ENCODE peak calls at places on chromosomes 5 and 9, in eight cellular contexts. F is cardiac muscle cell, U is A549, M is bronchial epithelial cell, W is thyroid gland, E is stomach, A is endothelial cell of umbilical vein, O is nephron progenitor cell. G is an unnamed sample.

GRCh38 chr5:66864240-66864884 is 268.2 kb downstream of the MAST4 start:
- DNase-seq in O (no peak), E (no peak), A (peak), U (peak), M (peak), F (peak), W (no peak), G (no peak)

GRCh38 chr5:15510092-15510491 is 10.1 kb downstream of the FBXL7 start:
- DNase-seq in F (peak), A (no peak), E (no peak), O (no peak), M (no peak), W (no peak), U (no peak), G (no peak)

GRCh38 chr9:6584881-6585597 is 60.5 kb downstream of the GLDC start:
- DNase-seq in E (no peak), M (peak), F (peak), W (no peak), A (peak), U (peak), O (no peak), G (no peak)

GRCh38 chr9:72396247-72397091 is 31.5 kb upstream of the ZFAND5 start:
- DNase-seq in F (peak), W (no peak), U (peak), M (peak), O (no peak), E (no peak), A (peak), G (no peak)

GRCh38 chr5:6729400-6730310 is 16.4 kb downstream of the TENT4A start:
- DNase-seq in O (no peak), M (no peak), F (no peak), E (peak), A (no peak), W (no peak), U (no peak), G (no peak)

GRCh38 chr9:87004016-87004415 is 56.7 kb upstream of the GAS1 start:
- DNase-seq in W (no peak), U (no peak), E (no peak), M (peak), F (no peak), O (no peak), A (no peak), G (no peak)

GRCh38 chr5:150113047-150113744 is 26.8 kb upstream of the CSF1R start:
- DNase-seq in F (peak), M (peak), U (no peak), O (no peak), W (no peak), E (peak), A (no peak), G (no peak)

GRCh38 chr5:147939431-147940114 is 33.2 kb upstream of the C5orf46 start:
- DNase-seq in M (peak), W (no peak), O (no peak), E (no peak), A (no peak), F (no peak), U (no peak), G (no peak)

GRCh38 chr9:107169796-107170195 is 113.3 kb upstream of the RAD23B start:
- DNase-seq in A (no peak), U (no peak), O (no peak), W (no peak), E (no peak), F (no peak), M (no peak), G (no peak)

GRCh38 chr5:80217667-80218066 is 38.2 kb downstream of the SERINC5 start:
- DNase-seq in A (no peak), M (no peak), E (no peak), F (no peak), O (no peak), U (no peak), W (no peak), G (no peak)

GRCh38 chr5:76133967-76134366 is 50.8 kb downstream of the SV2C start:
- DNase-seq in U (no peak), E (no peak), W (no peak), F (no peak), A (no peak), O (no peak), M (no peak), G (no peak)

GRCh38 chr5:10157085-10157669 is 92.5 kb downstream of the ATPSCKMT start:
- DNase-seq in A (no peak), O (no peak), U (no peak), W (no peak), M (no peak), E (no peak), F (no peak), G (no peak)

GRCh38 chr5:52582313-52582712 is 205.4 kb upstream of the ITGA1 start:
- DNase-seq in W (no peak), O (no peak), F (no peak), A (no peak), M (no peak), U (peak), E (no peak), G (no peak)

GRCh38 chr9:38359689-38360385 is 32.7 kb upstream of the ALDH1B1 start:
- DNase-seq in O (no peak), F (peak), M (no peak), E (no peak), W (no peak), A (no peak), U (no peak), G (no peak)

GRCh38 chr9:12739014-12739413 is 35.8 kb upstream of the LURAP1L start:
- DNase-seq in M (peak), U (no peak), W (no peak), A (no peak), F (no peak), O (no peak), E (no peak), G (no peak)

GRCh38 chr5:100623719-100624118 is 88.5 kb downstream of the FAM174A start:
- DNase-seq in M (peak), W (no peak), E (no peak), F (peak), U (peak), A (peak), O (no peak), G (no peak)

GRCh38 chr9:95188459-95188858 is 129.1 kb downstream of the FANCC start:
- DNase-seq in U (no peak), W (no peak), E (no peak), A (peak), O (no peak), M (no peak), F (peak), G (no peak)

GRCh38 chr9:36665387-36665786 is 92.7 kb downstream of the MELK start:
- DNase-seq in W (no peak), U (no peak), F (peak), A (no peak), E (no peak), M (no peak), O (no peak), G (no peak)

GRCh38 chr5:144742376-144742775 is 571.7 kb downstream of the KCTD16 start:
- DNase-seq in U (no peak), O (no peak), A (no peak), M (no peak), E (no peak), F (no peak), W (no peak), G (no peak)

GRCh38 chr5:157038568-157039187 is 20.2 kb downstream of the HAVCR1 start:
- DNase-seq in O (no peak), M (no peak), F (no peak), E (no peak), A (no peak), W (no peak), U (no peak), G (no peak)

GRCh38 chr9:113620377-113621161 is 157.0 kb downstream of the RGS3 start:
- DNase-seq in F (peak), W (peak), A (peak), E (peak), U (peak), O (peak), M (peak), G (peak)

GRCh38 chr5:60177596-60177995 is 284.1 kb upstream of the PDE4D start:
- DNase-seq in F (no peak), U (no peak), E (no peak), A (no peak), M (peak), W (no peak), O (no peak), G (no peak)

GRCh38 chr5:178331491-178331981 is 98.9 kb upstream of the PHYKPL start:
- DNase-seq in W (peak), F (peak), E (peak), U (no peak), A (no peak), M (peak), O (no peak), G (no peak)

GRCh38 chr9:83154821-83155220 is 91.9 kb upstream of the RASEF start:
- DNase-seq in E (no peak), F (no peak), A (no peak), O (no peak), M (peak), W (peak), U (no peak), G (peak)

GRCh38 chr9:38694676-38695075 is 25.3 kb downstream of the FAM240B start:
- DNase-seq in O (no peak), A (no peak), E (no peak), W (peak), F (no peak), M (no peak), U (no peak), G (no peak)

GRCh38 chr5:125245216-125245615 is 498.8 kb upstream of the ZNF608 start:
- DNase-seq in U (no peak), W (no peak), E (no peak), M (no peak), O (no peak), F (no peak), A (no peak), G (no peak)

GRCh38 chr9:131554865-131555351 is 9.6 kb downstream of the PRRT1B start:
- DNase-seq in F (no peak), W (no peak), A (no peak), O (peak), U (no peak), E (no peak), M (no peak), G (no peak)

GRCh38 chr9:131562032-131562959 is 17.0 kb downstream of the PRRT1B start:
- DNase-seq in F (peak), O (no peak), U (no peak), A (no peak), W (no peak), E (no peak), M (peak), G (peak)

GRCh38 chr9:131555841-131556673 is 10.7 kb downstream of the PRRT1B start:
- DNase-seq in U (no peak), E (no peak), W (no peak), F (no peak), O (no peak), A (no peak), M (no peak), G (no peak)

GRCh38 chr9:131557855-131558548 is 12.7 kb downstream of the PRRT1B start:
- DNase-seq in F (no peak), E (no peak), A (no peak), W (no peak), M (no peak), U (no peak), O (no peak), G (no peak)

DNA sequence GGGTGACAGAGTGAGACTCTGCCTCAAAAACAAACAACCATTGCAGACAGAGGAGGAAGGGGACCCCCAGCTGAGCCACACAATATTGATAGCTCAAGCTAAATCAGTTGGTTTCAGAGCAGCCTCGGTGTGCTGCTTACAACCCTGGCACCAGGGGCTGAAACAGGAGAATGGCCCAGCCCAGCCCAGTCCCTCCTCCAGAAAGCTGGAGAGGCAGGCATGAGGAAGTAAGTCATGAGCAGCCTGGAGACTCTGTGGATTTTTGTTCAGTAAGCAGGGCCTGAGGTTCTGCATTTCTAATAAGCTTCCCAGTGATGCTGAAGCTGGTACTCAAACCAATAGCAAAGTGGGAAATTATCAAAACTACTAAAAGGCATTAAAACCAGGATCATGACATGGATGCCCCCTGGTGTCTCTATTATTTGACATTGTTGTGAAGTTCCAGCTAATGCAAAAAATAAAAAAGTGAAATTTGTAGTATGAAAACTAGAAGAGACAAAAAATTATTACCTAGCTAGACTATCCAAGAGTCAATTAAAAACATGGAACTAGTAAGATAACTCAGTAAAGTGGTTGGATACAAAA is 14.2 kb downstream of the PRRT1B start:
- DNase-seq in W (no peak), E (no peak), U (no peak), O (no peak), F (no peak), M (no peak), A (no peak), G (no peak)
- TF ChIP-seq CTCF in W (no peak), E (no peak), U (no peak), O (no peak), F (no peak), M (no peak), A (no peak), G (no peak)

GRCh38 chr9:135649508-135649907 is 10.2 kb upstream of the GLT6D1 start:
- DNase-seq in E (no peak), A (no peak), F (no peak), W (no peak), U (no peak), O (no peak), M (no peak), G (no peak)

GRCh38 chr9:135650408-135650807 is 11.1 kb upstream of the GLT6D1 start:
- DNase-seq in W (no peak), F (no peak), M (no peak), U (no peak), E (no peak), O (no peak), A (no peak), G (no peak)

GRCh38 chr9:135644631-135645218 is 5.4 kb upstream of the GLT6D1 start:
- DNase-seq in U (no peak), O (no peak), E (no peak), A (no peak), F (no peak), M (no peak), W (no peak), G (no peak)

GRCh38 chr9:135648494-135649410 is 9.4 kb upstream of the GLT6D1 start:
- DNase-seq in O (no peak), F (no peak), A (no peak), E (no peak), W (no peak), M (no peak), U (no peak), G (no peak)

DNA sequence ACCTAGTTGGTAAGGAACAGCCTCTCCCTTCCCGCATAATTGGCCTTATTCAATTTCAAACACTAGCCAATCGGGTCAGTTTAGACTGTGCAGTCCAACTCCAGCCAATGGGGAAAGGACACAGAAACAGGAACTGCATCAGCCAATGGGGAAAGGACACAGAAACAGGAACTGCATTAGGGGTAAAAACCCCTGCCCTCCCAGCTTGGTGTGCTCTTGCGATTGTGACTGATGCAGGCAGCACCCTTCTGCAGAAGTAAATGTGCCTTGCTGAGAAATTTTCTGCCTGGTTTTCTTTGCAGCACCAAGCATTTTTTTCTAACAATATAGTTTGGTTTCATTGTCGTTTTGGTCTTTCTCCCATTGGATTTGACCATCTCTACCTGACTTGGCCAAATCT is 8.6 kb upstream of the GLT6D1 start:
- DNase-seq in E (no peak), A (no peak), F (no peak), M (no peak), W (no peak), O (no peak), U (no peak), G (no peak)
- TF ChIP-seq CTCF in E (no peak), A (no peak), F (no peak), M (no peak), W (no peak), O (no peak), U (no peak), G (no peak)

GRCh38 chr9:93861736-93862358 is 93.3 kb downstream of the BARX1 start:
- DNase-seq in E (no peak), W (no peak), M (no peak), O (no peak), U (no peak), A (no peak), F (no peak), G (no peak)
- TF ChIP-seq CTCF in E (no peak), W (no peak), M (no peak), O (no peak), U (no peak), A (no peak), F (no peak), G (no peak)

GRCh38 chr5:174736351-174736721 is 12.0 kb downstream of the MSX2 start:
- DNase-seq in E (no peak), F (peak), U (no peak), M (peak), O (peak), A (no peak), W (no peak), G (no peak)
- TF ChIP-seq CTCF in E (no peak), F (no peak), U (no peak), M (no peak), O (no peak), A (no peak), W (no peak), G (peak)